ENCODE peak calls at places on chromosomes 6 and 20, in four cellular contexts. One of them, this sample, is unnamed.

GRCh38 chr6:71383891-71384489 is 95.4 kb downstream of the OGFRL1 start:
- DNase-seq in uterus: no peak
- DNase-seq in neuronal stem cell: peak; percentile 38
- DNase-seq in left lung: no peak
- DNase-seq in this sample: no peak

GRCh38 chr6:127266892-127267741 is 453 bp downstream of the RNF146 start:
- DNase-seq in neuronal stem cell: peak; percentile 4
- DNase-seq in left lung: peak; percentile 92
- DNase-seq in uterus: peak; percentile 52
- DNase-seq in this sample: no peak

GRCh38 chr6:168909288-168909687 is 344.4 kb downstream of the THBS2 start:
- DNase-seq in uterus: no peak
- DNase-seq in neuronal stem cell: no peak
- DNase-seq in left lung: no peak
- DNase-seq in this sample: no peak

GRCh38 chr6:165725201-165725600 is 62.2 kb upstream of the PDE10A start:
- DNase-seq in left lung: no peak
- DNase-seq in neuronal stem cell: no peak
- DNase-seq in uterus: no peak
- DNase-seq in this sample: peak; percentile 13

GRCh38 chr6:90646936-90647335 is 60.1 kb upstream of the MAP3K7 start:
- DNase-seq in neuronal stem cell: no peak
- DNase-seq in uterus: no peak
- DNase-seq in left lung: no peak
- DNase-seq in this sample: no peak

GRCh38 chr6:22442826-22443225 is 126.5 kb upstream of the HDGFL1 start:
- DNase-seq in uterus: no peak
- DNase-seq in left lung: peak; percentile 8
- DNase-seq in neuronal stem cell: no peak
- DNase-seq in this sample: no peak

GRCh38 chr6:66128676-66129075 is 421.6 kb upstream of the EYS start:
- DNase-seq in left lung: no peak
- DNase-seq in neuronal stem cell: no peak
- DNase-seq in uterus: no peak
- DNase-seq in this sample: no peak

GRCh38 chr6:10960171-10960570 is 73.3 kb downstream of the SYCP2L start:
- DNase-seq in left lung: no peak
- DNase-seq in uterus: no peak
- DNase-seq in neuronal stem cell: no peak
- DNase-seq in this sample: no peak

GRCh38 chr6:97917369-97917768 is 634.4 kb upstream of the MMS22L start:
- DNase-seq in neuronal stem cell: peak; percentile 35
- DNase-seq in uterus: no peak
- DNase-seq in left lung: no peak
- DNase-seq in this sample: peak; percentile 4

DNA sequence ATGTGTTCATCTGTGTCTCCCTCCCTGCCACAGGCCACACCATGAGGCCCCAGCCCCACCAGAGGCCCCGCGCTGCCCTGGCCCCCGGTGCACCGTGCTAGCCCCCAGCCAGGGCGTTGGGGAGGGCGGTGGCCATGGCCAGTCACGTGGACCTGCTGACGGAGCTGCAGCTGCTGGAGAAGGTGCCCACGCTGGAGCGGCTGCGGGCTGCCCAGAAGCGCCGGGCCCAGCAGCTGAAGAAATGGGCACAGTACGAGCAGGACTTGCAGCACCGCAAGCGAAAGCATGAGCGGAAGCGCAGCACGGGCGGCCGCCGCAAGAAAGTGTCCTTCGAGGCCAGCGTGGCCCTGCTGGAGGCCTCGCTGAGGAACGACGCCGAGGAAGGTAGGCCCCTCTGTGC is 30.3 kb downstream of the PPP1R16B start:
- DNase-seq in uterus: no peak
- DNase-seq in neuronal stem cell: no peak
- DNase-seq in left lung: no peak
- DNase-seq in this sample: no peak
- H3K27ac ChIP-seq in uterus: no peak overlapping the region
- H3K27ac ChIP-seq in neuronal stem cell: no peak overlapping the region
- H3K27ac ChIP-seq in left lung: no peak overlapping the region
- H3K27ac ChIP-seq in this sample: no peak overlapping the region

GRCh38 chr6:150004101-150004782 is 21.1 kb downstream of the RAET1L start:
- DNase-seq in uterus: no peak
- DNase-seq in left lung: no peak
- DNase-seq in neuronal stem cell: no peak
- DNase-seq in this sample: no peak

GRCh38 chr6:150008588-150008987 is 16.7 kb downstream of the RAET1L start:
- DNase-seq in left lung: no peak
- DNase-seq in uterus: no peak
- DNase-seq in neuronal stem cell: no peak
- DNase-seq in this sample: no peak

GRCh38 chr6:150006961-150007464 is 18.3 kb downstream of the RAET1L start:
- DNase-seq in left lung: no peak
- DNase-seq in neuronal stem cell: no peak
- DNase-seq in uterus: no peak
- DNase-seq in this sample: no peak

GRCh38 chr6:150004783-150005717 is 20.3 kb downstream of the RAET1L start:
- DNase-seq in neuronal stem cell: peak; percentile 91
- DNase-seq in uterus: peak; percentile 92
- DNase-seq in left lung: peak; percentile 97
- DNase-seq in this sample: peak; percentile 84

DNA sequence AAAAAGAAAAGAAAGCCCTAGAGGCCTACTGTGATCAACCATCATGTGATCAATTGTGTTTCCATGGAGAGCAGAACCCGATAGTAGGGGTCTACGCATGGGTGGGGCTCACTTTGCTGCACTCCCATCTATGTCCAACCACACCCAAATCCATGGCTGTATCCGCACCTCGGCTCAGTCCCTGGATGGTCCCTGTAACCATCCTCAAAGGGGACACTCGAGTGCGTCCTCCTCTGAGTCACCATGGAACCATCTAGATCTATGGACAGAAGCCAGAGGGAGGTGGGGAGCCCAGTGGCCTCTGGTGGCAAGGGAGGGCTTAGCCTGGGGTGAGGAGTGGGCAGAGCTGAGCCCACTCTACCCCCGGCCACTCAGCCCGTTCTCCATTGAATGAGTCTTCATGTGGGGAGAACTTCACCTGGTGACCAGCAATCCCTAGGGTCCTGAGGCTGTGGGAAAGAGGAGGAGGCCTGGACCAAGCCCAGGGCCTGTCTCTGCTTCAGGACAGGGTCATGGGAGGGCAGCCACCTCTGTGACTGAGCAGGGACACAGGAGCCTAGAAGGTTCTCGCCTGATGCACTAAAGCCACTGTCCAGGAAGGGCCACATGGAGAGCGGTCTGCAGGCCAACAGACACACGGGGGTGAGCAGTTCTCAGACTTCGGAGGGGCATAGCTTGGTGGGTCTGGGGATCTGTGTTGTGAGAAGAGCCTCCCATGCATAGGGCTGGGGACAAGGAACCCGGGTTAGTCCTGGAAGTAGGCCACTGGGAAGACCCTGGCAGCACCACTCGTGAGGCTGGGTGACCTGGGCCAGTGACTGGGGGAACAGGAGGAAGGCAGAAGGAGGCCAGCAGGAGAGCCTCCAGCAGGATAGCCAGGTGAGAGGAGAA is 19.3 kb downstream of the RAET1L start:
- DNase-seq in left lung: no peak
- DNase-seq in neuronal stem cell: no peak
- DNase-seq in uterus: no peak
- DNase-seq in this sample: no peak
- H3K4me3 ChIP-seq in left lung: peak overlapping the region; percentile 52
- H3K4me3 ChIP-seq in neuronal stem cell: peak overlapping the region; percentile 96
- H3K4me3 ChIP-seq in uterus: peak overlapping the region; percentile 43
- H3K4me3 ChIP-seq in this sample: peak overlapping the region; percentile 80

GRCh38 chr6:121439456-121440250 is 4.2 kb downstream of the GJA1 start:
- DNase-seq in neuronal stem cell: no peak
- DNase-seq in uterus: no peak
- DNase-seq in left lung: no peak
- DNase-seq in this sample: no peak
- H3K4me1 ChIP-seq in neuronal stem cell: peaks cover 10% of the 10 kb centered on the region
- H3K4me1 ChIP-seq in uterus: no peaks in the 10 kb centered on the region
- H3K4me1 ChIP-seq in left lung: peaks cover 15% of the 10 kb centered on the region
- H3K4me1 ChIP-seq in this sample: peaks cover 2% of the 10 kb centered on the region

DNA sequence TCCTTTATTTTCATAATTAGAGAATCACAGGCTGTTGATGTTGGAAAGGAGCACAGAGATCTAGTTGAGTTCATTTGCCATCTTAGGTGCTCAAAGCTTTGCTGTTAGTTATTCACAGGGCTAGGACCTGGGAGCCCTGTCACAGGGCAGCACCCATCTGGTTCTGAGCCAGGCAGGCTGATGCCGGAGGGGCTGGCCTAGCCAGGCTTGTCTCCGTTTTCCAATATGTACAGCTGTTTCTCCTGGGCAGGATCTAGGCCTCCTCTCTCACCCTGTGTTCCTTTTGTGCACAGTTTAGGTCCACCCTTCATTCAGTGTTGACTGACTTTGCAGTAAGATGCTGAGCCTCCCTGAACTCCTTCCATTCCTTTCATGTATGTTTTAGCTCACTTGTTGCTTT is 33.4 kb downstream of the LRRC1 start:
- DNase-seq in uterus: no peak
- DNase-seq in left lung: no peak
- DNase-seq in neuronal stem cell: no peak
- DNase-seq in this sample: no peak
- H3K27ac ChIP-seq in uterus: no peak overlapping the region
- H3K27ac ChIP-seq in left lung: no peak overlapping the region
- H3K27ac ChIP-seq in neuronal stem cell: no peak overlapping the region
- H3K27ac ChIP-seq in this sample: no peak overlapping the region

GRCh38 chr6:31836676-31837611 is 9.4 kb downstream of the HSPA1B start:
- DNase-seq in left lung: no peak
- DNase-seq in uterus: no peak
- DNase-seq in neuronal stem cell: no peak
- DNase-seq in this sample: no peak

GRCh38 chr6:31838968-31839367 is 11.4 kb downstream of the HSPA1B start:
- DNase-seq in left lung: no peak
- DNase-seq in uterus: no peak
- DNase-seq in neuronal stem cell: no peak
- DNase-seq in this sample: no peak

GRCh38 chr6:31834704-31835375 is 7.3 kb downstream of the HSPA1B start:
- DNase-seq in left lung: peak; percentile 90
- DNase-seq in uterus: peak; percentile 79
- DNase-seq in neuronal stem cell: peak; percentile 75
- DNase-seq in this sample: no peak

GRCh38 chr6:31836036-31836675 is 8.6 kb downstream of the HSPA1B start:
- DNase-seq in neuronal stem cell: no peak
- DNase-seq in left lung: no peak
- DNase-seq in uterus: no peak
- DNase-seq in this sample: no peak

DNA sequence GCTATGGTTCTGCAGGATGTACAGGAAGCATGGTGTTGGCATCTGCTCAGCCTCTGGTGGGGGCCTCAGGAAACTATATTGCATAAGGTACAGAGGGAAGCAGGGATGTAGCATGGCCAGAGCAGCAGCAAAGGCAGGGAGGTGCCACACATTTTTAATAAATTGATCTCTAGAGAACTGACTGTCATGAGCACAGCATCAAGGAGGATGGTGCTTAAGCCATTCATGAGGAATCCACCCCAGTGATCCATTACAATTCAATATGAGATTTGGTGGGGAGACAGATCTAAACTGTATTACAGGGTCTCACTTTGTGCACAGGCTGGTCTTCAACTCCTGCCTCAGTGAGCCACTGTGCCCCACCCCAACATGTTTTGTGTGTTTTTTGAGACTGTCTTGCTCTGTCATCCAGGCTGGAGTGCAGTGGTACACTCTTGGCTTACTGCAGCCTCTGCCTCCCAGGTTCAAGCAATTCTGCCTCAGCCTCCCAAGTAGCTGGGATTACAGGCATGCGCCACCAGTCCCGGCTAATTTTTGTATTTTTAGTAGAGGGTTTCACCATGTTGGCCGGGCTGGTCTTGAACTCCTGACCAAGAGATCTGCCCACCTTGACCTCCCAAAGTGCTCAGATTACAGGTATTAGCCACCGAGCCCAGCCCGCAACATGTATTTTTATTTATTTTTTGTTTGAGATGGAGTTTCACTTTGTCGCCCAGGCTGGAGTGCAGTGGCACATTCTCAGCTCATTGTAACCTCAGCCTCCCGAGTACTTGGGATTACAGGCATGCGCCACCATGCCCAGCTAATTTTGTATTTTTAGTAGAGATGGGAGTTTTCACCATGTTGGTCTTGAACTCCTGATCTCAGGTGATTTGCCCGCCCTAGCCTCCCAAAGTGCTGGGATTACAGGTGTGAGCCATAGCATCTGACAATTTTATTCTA is 10.3 kb downstream of the HSPA1B start:
- DNase-seq in uterus: no peak
- DNase-seq in neuronal stem cell: no peak
- DNase-seq in left lung: no peak
- DNase-seq in this sample: no peak
- H3K4me3 ChIP-seq in uterus: no peak overlapping the region
- H3K4me3 ChIP-seq in neuronal stem cell: peak overlapping the region; percentile 92
- H3K4me3 ChIP-seq in left lung: peak overlapping the region; percentile 95
- H3K4me3 ChIP-seq in this sample: no peak overlapping the region

This sample was measured in iPS DF 6.9.